ENCODE peak calls at places on chromosome 4, in ten cellular contexts. S is small intestine, B is lung, E is GM23338, T is fibroblast of lung, H is aorta, D is left ventricle myocardium inferior, X is neuronal stem cell, U is psoas muscle, Y is cardiac muscle cell. W is an unnamed sample. For H3K36me3, the result is how much of the 10 kb centered on the place peaks cover.

GRCh38 chr4:104491396-104491821 is 3.3 kb downstream of the CXXC4 start:
- DNase-seq in S (peak), B (no peak), E (peak), T (peak), H (peak), D (peak), X (peak), U (peak), Y (peak), W (peak)

GRCh38 chr4:128776794-128777216 is 32.7 kb upstream of the JADE1 start:
- DNase-seq in S (no peak), B (peak), E (no peak), T (peak), H (peak), D (peak), X (no peak), U (peak), Y (peak), W (peak)

GRCh38 chr4:100062921-100063320 is 112.8 kb upstream of the H2AZ1 start:
- DNase-seq in S (no peak), B (no peak), E (no peak), T (no peak), H (no peak), D (no peak), X (no peak), U (no peak), Y (no peak), W (no peak)

GRCh38 chr4:680565-680930 is 6.2 kb downstream of the MYL5 start:
- DNase-seq in S (no peak), B (no peak), E (peak), T (no peak), H (peak), D (no peak), X (no peak), U (no peak), Y (no peak), W (no peak)

GRCh38 chr4:176406297-176406696 is 86.5 kb downstream of the SPCS3 start:
- DNase-seq in S (no peak), B (no peak), E (no peak), T (no peak), H (no peak), D (no peak), X (no peak), U (no peak), Y (no peak), W (no peak)

GRCh38 chr4:25694466-25694865 is 38.8 kb downstream of the SLC34A2 start:
- DNase-seq in S (peak), B (no peak), E (no peak), T (no peak), H (no peak), D (no peak), X (no peak), U (no peak), Y (peak), W (no peak)

GRCh38 chr4:151117371-151117962 is 18.0 kb downstream of the RPS3A start:
- DNase-seq in S (peak), B (peak), E (peak), T (peak), H (peak), D (peak), X (peak), U (no peak), Y (peak), W (peak)

GRCh38 chr4:186201535-186202230 is 10.3 kb downstream of the CYP4V2 start:
- DNase-seq in S (peak), B (no peak), E (peak), T (peak), H (peak), D (peak), X (peak), U (no peak), Y (peak), W (peak)

GRCh38 chr4:189090174-189090814 is 850.4 kb upstream of the FRG1 start:
- DNase-seq in S (peak), B (no peak), E (peak), T (peak), H (no peak), D (no peak), X (peak), U (no peak), Y (no peak), W (no peak)

GRCh38 chr4:39597695-39598381 is 40.8 kb downstream of the SMIM14 start:
- DNase-seq in S (no peak), B (no peak), E (no peak), T (no peak), H (no peak), D (no peak), X (no peak), U (no peak), Y (no peak), W (no peak)

GRCh38 chr4:175386776-175387507 is 425.1 kb downstream of the GPM6A start:
- DNase-seq in S (no peak), B (no peak), E (peak), T (no peak), H (no peak), D (no peak), X (no peak), U (no peak), Y (no peak), W (no peak)

GRCh38 chr4:185019451-185020292 is 1.4 kb downstream of the HELT start:
- DNase-seq in S (no peak), B (no peak), E (peak), T (no peak), H (no peak), D (no peak), X (no peak), U (no peak), Y (no peak), W (no peak)

GRCh38 chr4:155353923-155354540 is 22.7 kb downstream of the MAP9 start:
- DNase-seq in S (peak), B (peak), E (peak), T (peak), H (peak), D (peak), X (peak), U (peak), Y (peak), W (peak)

GRCh38 chr4:74501579-74501978 is 56.6 kb downstream of the AREG start:
- DNase-seq in S (no peak), B (no peak), E (no peak), T (peak), H (no peak), D (no peak), X (no peak), U (no peak), Y (peak), W (peak)

GRCh38 chr4:173917255-173917960 is 366.1 kb downstream of the FBXO8 start:
- DNase-seq in S (no peak), B (no peak), E (peak), T (peak), H (no peak), D (no peak), X (no peak), U (no peak), Y (peak), W (peak)

GRCh38 chr4:116016201-116016600 is 902.8 kb upstream of the NDST4 start:
- DNase-seq in S (no peak), B (no peak), E (peak), T (peak), H (no peak), D (no peak), X (no peak), U (peak), Y (peak), W (no peak)

GRCh38 chr4:76738081-76738931 is 159.6 kb downstream of the SOWAHB start:
- DNase-seq in S (no peak), B (no peak), E (no peak), T (peak), H (peak), D (no peak), X (no peak), U (no peak), Y (peak), W (peak)

GRCh38 chr4:188719794-188720193 is 580.6 kb downstream of the TRIML1 start:
- DNase-seq in S (no peak), B (no peak), E (peak), T (no peak), H (no peak), D (no peak), X (no peak), U (no peak), Y (no peak), W (no peak)

GRCh38 chr4:91031761-91032160 is 904.6 kb downstream of the CCSER1 start:
- DNase-seq in S (no peak), B (no peak), E (no peak), T (no peak), H (no peak), D (no peak), X (no peak), U (no peak), Y (no peak), W (no peak)

GRCh38 chr4:23161787-23162186 is 469.1 kb downstream of the GBA3 start:
- DNase-seq in S (no peak), B (no peak), E (peak), T (no peak), H (no peak), D (no peak), X (peak), U (no peak), Y (no peak), W (no peak)

GRCh38 chr4:126338572-126338971 is 1023.8 kb downstream of the FAT4 start:
- DNase-seq in S (no peak), B (no peak), E (no peak), T (no peak), H (no peak), D (no peak), X (no peak), U (no peak), Y (peak), W (no peak)

GRCh38 chr4:40980318-40980883 is 230.6 kb downstream of the NSUN7 start:
- DNase-seq in S (peak), B (no peak), E (peak), T (no peak), H (no peak), D (no peak), X (no peak), U (no peak), Y (peak), W (no peak)

DNA sequence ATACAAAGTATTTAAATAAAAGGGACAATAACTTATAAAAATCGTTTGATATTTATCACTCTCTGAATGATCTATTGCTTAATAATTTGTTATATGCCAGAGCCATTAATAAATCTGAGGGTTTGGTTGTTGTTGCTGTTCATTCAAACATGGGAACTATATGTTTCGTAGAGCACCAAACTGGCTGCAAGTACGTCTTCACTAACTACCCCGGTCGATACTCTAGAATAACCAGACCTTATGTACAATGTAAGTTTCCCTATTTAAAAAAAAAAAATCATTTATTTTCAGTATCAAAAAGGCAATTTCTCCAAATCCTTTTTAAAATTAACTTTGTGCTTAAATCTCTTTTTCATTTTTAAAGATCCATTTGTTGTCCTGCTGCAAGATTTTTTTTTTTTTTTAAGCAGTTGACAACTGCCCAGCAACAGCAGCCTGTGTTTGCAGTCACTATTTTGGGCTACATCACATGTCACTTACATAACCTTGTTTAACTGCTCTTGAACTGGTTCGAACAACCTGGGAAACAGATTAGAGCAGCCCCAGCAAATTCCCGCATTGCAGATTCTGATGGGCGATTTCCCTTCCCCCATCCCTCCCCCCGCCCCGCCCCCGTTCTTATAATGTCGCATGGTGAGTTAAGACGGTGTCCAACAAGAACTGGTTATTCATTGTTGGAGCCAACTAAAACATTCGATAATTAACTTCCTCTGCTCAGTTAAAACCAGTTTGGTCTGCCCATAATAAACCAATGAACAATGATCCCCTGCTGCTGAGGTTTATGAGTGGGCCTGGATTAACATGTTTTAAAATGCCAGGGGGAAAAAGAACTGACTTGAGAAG is 238.9 kb downstream of the NR3C2 start:
- DNase-seq in S (peak), B (no peak), E (peak), T (no peak), H (no peak), D (no peak), X (peak), U (no peak), Y (no peak), W (no peak)
- H3K36me3 ChIP-seq in S (under half), B (under half), E (under half), T (under half), H (under half), D (under half), X (under half), U (under half), Y (under half), W (under half)

GRCh38 chr4:34181891-34182290 is 2062.4 kb downstream of the ARAP2 start:
- DNase-seq in S (no peak), B (no peak), E (no peak), T (peak), H (no peak), D (no peak), X (no peak), U (no peak), Y (peak), W (no peak)
- H3K4me3 ChIP-seq in S (no peak), B (no peak), E (no peak), T (no peak), H (no peak), D (no peak), X (no peak), U (no peak), Y (no peak), W (no peak)

DNA sequence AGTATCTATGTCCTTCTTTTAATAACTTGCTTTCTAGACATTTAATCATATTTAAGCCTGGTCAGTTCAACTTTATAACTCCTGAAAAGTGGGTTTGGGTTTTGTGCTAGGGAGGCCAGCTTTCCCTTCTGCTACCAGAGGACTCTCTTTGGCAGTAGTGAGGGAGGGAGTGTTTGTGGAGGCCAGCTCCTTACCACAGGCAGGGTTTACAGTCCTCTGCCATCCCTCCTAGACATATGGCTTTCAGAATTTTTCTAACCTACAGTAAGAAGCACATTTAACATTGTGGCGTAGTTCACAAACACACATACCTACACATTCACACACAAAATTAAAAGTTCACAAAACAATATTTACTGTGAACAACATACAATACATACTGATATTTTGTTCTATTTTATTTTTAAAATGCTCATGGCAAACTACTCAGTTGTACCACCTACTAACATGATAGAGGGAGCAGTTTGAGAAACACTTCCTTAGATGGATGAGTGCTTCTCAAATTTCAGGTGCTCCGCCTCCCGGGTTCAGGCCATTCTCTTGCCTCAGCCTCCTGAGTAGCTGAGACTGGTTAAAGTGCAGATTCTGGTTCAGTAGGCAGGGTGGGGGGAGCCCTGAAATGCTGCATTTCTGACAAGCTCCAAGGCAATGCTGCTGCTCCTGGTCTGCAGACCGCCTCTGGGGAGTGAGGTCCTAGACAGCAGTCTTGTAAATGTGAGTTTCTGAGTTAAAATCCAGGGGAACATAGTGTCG is 86.7 kb downstream of the PTTG2 start:
- DNase-seq in S (no peak), B (no peak), E (peak), T (peak), H (no peak), D (no peak), X (peak), U (no peak), Y (peak), W (no peak)
- H3K36me3 ChIP-seq in S (under half), B (under half), E (under half), T (under half), H (under half), D (half or more), X (half or more), U (half or more), Y (under half), W (under half)

GRCh38 chr4:45646885-45647598 is 476.8 kb downstream of the GABRG1 start:
- DNase-seq in S (peak), B (no peak), E (no peak), T (no peak), H (no peak), D (no peak), X (no peak), U (no peak), Y (no peak), W (no peak)
- H3K4me3 ChIP-seq in S (no peak), B (no peak), E (no peak), T (no peak), H (no peak), D (no peak), X (no peak), U (no peak), Y (no peak), W (no peak)

DNA sequence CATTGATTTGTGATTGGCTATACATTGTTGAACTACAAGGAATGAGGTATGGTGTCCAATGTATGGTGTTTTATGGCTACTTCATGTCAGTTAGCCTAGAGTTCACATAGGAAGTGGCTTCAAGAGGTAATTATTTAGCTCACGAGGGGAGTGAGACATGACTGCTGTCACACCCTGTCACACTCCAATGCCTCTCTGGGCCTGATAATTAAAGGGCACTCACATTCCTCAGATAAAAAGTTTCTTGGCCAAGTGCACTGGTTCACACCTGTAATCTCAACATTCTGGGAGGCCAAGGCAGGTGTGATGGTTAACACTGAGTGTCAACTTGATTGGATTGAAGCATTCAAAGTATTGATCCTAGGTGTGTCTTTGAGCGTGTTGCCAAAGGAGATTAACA is 65.0 kb upstream of the DDX60 start:
- DNase-seq in S (peak), B (no peak), E (no peak), T (no peak), H (no peak), D (no peak), X (no peak), U (no peak), Y (no peak), W (no peak)
- H3K36me3 ChIP-seq in S (under half), B (under half), E (under half), T (under half), H (under half), D (under half), X (under half), U (under half), Y (under half), W (under half)

GRCh38 chr4:133668061-133668851 is 519.2 kb downstream of the PCDH10 start:
- DNase-seq in S (no peak), B (no peak), E (peak), T (no peak), H (no peak), D (no peak), X (no peak), U (no peak), Y (no peak), W (no peak)
- H3K4me3 ChIP-seq in S (no peak), B (no peak), E (no peak), T (no peak), H (no peak), D (no peak), X (no peak), U (no peak), Y (no peak), W (no peak)

DNA sequence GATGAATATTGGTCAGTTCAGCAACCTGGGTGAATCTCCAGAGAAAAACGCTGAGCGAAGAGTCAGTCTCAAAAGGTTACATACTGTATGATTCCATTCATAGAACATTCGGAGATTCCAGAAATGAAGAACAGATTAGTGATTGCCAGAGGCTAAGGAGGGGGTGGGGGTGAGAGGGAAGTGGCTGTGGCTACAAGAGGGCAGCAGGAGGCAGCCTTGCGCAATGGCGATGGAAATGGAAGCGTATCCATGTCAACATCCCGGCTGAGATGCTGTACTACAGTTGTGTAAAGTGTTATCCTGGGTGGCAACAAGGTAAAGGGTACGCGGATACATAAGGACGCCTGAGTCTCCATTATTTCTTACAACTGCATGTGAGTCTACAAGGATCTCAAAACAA is 18.0 kb downstream of the LYAR start:
- DNase-seq in S (no peak), B (no peak), E (peak), T (no peak), H (no peak), D (no peak), X (no peak), U (no peak), Y (peak), W (no peak)
- H3K36me3 ChIP-seq in S (under half), B (under half), E (half or more), T (under half), H (under half), D (half or more), X (half or more), U (half or more), Y (under half), W (half or more)

DNA sequence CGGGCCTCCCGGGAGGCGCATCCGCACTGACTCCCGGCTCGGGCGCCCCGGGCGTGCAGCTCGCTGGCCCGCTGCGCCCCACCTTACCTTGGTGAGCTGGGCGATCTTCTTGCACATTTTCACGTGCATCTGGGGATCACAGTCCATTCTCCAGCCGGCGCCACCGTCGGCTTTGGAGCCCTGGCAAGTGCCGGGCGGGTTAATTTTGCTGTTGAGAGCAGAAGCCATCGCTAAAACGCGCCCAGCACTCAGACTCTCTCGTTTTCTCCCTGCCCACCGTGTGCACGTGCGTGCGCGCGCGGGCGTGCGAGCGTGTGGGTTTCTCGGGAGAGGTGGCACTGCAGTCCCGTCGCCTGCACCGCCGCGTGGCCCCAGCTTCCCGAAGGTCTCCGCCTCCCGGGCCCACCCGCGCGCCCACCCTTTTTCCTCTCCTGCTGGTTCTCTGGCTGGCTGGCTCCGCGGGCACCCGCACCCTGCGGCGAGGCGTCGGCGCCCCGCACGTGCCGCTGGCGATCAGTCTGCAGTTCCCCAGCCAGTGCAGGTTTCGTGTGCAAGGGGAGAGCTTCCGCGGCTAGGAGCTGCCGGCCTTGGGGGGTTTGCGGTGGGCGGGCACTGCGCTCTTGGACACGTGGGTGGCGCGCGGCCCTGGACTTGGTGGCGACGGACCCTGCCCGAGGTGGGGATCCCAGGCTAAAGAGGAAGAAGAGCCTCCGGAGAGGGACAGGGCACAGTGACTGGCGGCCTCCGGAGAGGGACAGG is at the start of gene FAM184B:
- DNase-seq in S (peak), B (no peak), E (peak), T (no peak), H (peak), D (no peak), X (peak), U (no peak), Y (peak), W (no peak)
- H3K4me3 ChIP-seq in S (no peak), B (no peak), E (peak), T (peak), H (no peak), D (peak), X (peak), U (peak), Y (peak), W (no peak)

W was measured in SJSA1.